ENCODE peak calls at places on chromosomes 12 and 14, in five cellular contexts. U is GM13976, Y is B cell, S is progenitor cell of endocrine pancreas, V is upper lobe of right lung. Q is an unnamed sample.

GRCh38 chr12:6141048-6141447 is 16.6 kb upstream of the VWF start:
- DNase-seq in U (peak), Y (peak), S (no peak), V (peak), Q (no peak)

GRCh38 chr14:94659953-94660946 is 48.1 kb downstream of the SERPINA3 start:
- DNase-seq in U (no peak), Y (no peak), S (no peak), V (no peak), Q (no peak)

GRCh38 chr12:27984275-27984674 is 11.7 kb upstream of the PTHLH start:
- DNase-seq in U (no peak), Y (no peak), S (no peak), V (no peak), Q (no peak)

GRCh38 chr12:11741434-11742092 is 92.1 kb downstream of the ETV6 start:
- DNase-seq in U (no peak), Y (no peak), S (no peak), V (no peak), Q (no peak)

GRCh38 chr12:72296389-72296788 is 24.2 kb downstream of the TRHDE start:
- DNase-seq in U (no peak), Y (no peak), S (no peak), V (no peak), Q (no peak)

GRCh38 chr14:26735811-26736210 is 138.0 kb upstream of the NOVA1 start:
- DNase-seq in U (no peak), Y (no peak), S (no peak), V (no peak), Q (no peak)

GRCh38 chr12:47987411-47988072 is 16.7 kb downstream of the COL2A1 start:
- DNase-seq in U (no peak), Y (no peak), S (no peak), V (no peak), Q (no peak)

GRCh38 chr12:54439521-54440255 is 20.6 kb upstream of the ITGA5 start:
- DNase-seq in U (peak), Y (peak), S (no peak), V (no peak), Q (no peak)

GRCh38 chr12:99253068-99253467 is 394.5 kb upstream of the GARIN6 start:
- DNase-seq in U (no peak), Y (no peak), S (no peak), V (no peak), Q (no peak)

GRCh38 chr12:127240249-127240929 is 1026.6 kb upstream of the TMEM132C start:
- DNase-seq in U (no peak), Y (no peak), S (no peak), V (no peak), Q (no peak)

GRCh38 chr12:53097207-53097563 is 282 bp upstream of the IGFBP6 start:
- DNase-seq in U (peak), Y (no peak), S (no peak), V (no peak), Q (no peak)

GRCh38 chr14:56686416-56686815 is 106.8 kb downstream of the TMEM260 start:
- DNase-seq in U (no peak), Y (no peak), S (no peak), V (no peak), Q (peak)

GRCh38 chr12:123041811-123042655 is 61.6 kb downstream of the ARL6IP4 start:
- DNase-seq in U (no peak), Y (no peak), S (no peak), V (no peak), Q (no peak)

GRCh38 chr12:43832506-43833168 is 3.2 kb upstream of the TMEM117 start:
- DNase-seq in U (no peak), Y (no peak), S (no peak), V (no peak), Q (no peak)

GRCh38 chr14:22852940-22853767 is 16.8 kb downstream of the MMP14 start:
- DNase-seq in U (peak), Y (peak), S (peak), V (peak), Q (peak)

GRCh38 chr14:55237999-55238680 is 33.1 kb upstream of the FBXO34 start:
- DNase-seq in U (no peak), Y (no peak), S (no peak), V (no peak), Q (no peak)

GRCh38 chr14:105897725-105898113 is 371.3 kb downstream of the TMEM121 start:
- DNase-seq in U (no peak), Y (no peak), S (no peak), V (no peak), Q (no peak)

DNA sequence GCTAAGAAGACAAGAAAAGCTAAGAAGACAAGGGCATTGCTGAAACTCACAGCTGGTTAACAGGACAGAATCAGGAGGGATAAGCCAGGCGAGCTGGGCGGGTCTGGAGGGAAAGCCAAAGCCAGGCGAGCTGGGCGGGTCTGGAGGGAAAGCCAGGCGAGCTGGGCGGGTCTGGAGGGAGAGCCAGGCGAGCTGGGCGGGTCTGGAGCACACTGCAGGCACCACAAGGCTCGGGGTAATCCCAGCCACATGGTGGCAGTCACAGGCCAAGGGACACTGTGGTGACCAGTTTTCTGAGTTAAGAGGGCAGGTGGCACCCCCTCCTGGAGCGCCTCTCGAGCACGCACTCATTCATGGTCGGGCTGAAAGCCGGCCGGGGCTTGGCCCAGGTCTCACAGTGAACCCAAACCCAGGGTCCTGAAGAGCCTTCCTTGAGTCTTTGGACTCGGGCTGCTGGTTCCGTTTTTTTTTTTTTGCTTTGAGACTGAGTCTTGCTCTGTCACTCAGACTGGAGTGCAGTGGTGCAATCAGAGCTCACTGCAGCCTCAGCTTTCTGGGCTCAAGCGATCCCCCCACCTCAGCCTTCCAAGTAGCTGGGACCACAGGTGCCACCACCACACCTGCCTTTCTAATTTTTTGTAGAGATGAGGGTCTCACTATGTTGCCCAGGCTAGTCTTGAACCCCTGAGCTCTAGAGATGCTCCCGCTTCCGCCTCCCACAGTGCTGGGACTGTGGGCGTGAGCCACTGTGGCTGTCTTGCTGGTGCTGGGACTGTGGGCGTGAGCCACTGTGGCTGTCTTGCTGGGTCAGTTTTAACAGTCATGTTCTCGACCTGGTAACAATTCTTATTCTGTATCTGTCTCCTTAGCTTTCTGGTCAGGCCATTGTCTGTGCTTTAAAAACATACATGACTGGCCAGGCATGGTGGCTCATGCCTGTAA is 40.2 kb downstream of the HSP90AA1 start:
- DNase-seq in U (no peak), Y (no peak), S (peak), V (peak), Q (peak)
- TF ChIP-seq CTCF in U (peak), Y (peak), S (peak), V (peak), Q (peak)

DNA sequence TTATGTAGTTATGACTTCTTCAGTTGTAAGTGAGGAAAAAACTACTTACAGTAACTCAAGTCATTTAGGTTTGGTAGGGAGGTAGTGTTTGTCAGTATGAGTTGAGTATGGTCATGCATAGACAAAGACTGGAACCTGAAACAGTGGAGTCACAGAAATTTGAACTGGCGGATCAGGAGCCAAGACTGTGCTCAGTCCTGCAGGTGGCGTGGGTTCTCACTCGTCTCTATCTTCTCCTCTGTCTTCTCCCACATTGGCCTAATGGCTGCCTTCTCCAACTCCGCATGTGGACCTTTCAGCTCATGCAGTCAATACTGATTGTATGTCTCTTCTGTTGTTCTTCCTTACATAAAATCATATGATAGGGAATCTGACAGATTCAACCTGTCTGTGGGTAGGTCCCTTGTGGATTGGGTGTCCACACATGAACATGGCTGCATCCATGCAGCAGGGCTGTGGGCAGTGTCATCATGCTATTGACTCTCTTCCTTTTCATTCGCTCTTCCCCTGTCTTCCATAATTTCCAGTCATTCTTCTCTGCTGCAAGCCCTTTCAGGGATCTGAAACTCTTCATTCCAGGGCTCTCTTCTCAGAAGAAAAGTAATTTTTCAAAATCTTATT is 78.8 kb upstream of the NEDD1 start:
- DNase-seq in U (no peak), Y (no peak), S (no peak), V (no peak), Q (no peak)
- TF ChIP-seq CTCF in U (no peak), Y (no peak), S (no peak), V (no peak), Q (no peak)

DNA sequence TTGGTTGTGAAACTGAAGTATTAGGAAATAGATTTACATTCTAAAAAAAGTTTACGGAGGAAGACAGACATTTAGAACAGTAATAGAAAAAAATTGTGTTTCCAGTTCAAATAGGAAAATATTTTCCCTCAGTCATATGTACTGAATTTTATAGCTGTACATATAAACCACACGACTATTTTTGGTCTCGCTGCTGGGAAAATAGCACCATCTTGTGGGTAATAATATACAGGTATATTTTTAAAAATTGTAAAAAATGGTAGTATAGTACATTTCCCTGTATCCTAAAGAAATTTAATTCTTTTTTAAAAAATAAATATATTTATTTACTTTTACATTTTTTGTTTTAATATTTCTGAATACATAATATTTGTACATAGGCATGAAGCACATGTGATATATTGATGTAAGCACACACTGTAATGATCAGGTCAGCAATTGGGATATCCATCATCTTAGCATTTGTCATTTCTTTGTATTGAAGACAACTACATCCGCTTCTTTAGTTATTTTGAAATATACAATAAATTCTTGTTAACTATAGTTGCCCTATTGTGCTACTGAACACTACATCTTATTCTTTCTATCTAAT is 168.6 kb downstream of the ALX1 start:
- DNase-seq in U (no peak), Y (no peak), S (no peak), V (no peak), Q (no peak)
- TF ChIP-seq CTCF in U (no peak), Y (no peak), S (peak), V (peak), Q (peak)

GRCh38 chr12:113002155-113002554 is 23.8 kb downstream of the OAS2 start:
- DNase-seq in U (no peak), Y (no peak), S (no peak), V (no peak), Q (no peak)
- TF ChIP-seq CTCF in U (no peak), Y (no peak), S (peak), V (no peak), Q (no peak)

GRCh38 chr14:91142214-91142668 is 28.4 kb downstream of the DGLUCY start:
- DNase-seq in U (peak), Y (peak), S (no peak), V (no peak), Q (no peak)

GRCh38 chr14:91138511-91139359 is 24.9 kb downstream of the DGLUCY start:
- DNase-seq in U (peak), Y (peak), S (no peak), V (no peak), Q (no peak)

GRCh38 chr14:91143862-91144261 is 30.0 kb downstream of the DGLUCY start:
- DNase-seq in U (no peak), Y (no peak), S (no peak), V (peak), Q (no peak)

GRCh38 chr14:91139776-91140175 is 25.9 kb downstream of the DGLUCY start:
- DNase-seq in U (no peak), Y (no peak), S (no peak), V (no peak), Q (no peak)

DNA sequence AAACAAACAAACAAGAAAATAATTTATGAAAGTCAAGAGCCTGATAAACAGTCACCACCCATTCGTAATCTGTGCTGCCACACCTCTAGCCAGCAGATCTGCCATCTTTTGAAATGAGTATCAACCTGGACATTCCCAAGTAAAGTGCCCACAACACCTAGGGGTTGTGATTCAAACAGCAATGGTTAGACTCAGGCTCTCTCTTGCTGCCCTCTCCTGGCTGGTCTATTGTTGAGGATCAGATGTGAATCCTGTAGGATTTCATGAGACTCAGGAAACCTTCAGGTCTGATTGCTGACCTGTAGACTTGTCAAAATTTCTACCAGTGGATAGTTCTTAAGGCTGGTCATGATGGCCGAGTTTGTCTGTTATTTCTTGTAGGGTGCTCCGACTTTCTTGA is 26.8 kb downstream of the DGLUCY start:
- DNase-seq in U (no peak), Y (no peak), S (no peak), V (no peak), Q (no peak)
- TF ChIP-seq CTCF in U (no peak), Y (no peak), S (peak), V (peak), Q (no peak)

GRCh38 chr14:58617619-58618018 is 20.1 kb upstream of the DACT1 start:
- DNase-seq in U (no peak), Y (no peak), S (no peak), V (no peak), Q (no peak)
- TF ChIP-seq CTCF in U (no peak), Y (no peak), S (no peak), V (no peak), Q (no peak)

GRCh38 chr12:21451529-21451928 is 14.1 kb downstream of the PYROXD1 start:
- DNase-seq in U (no peak), Y (no peak), S (no peak), V (no peak), Q (no peak)
- TF ChIP-seq CTCF in U (no peak), Y (no peak), S (peak), V (no peak), Q (peak)